ENCODE peak calls at places on chromosomes 3 and 15, in ten cellular contexts. O is IMR-90; X is left cardiac atrium; K is activated CD4-positive, alpha-beta T cell treated with anti-CD3 and anti-CD28 coated beads for 24 hours; V is spleen; L is AG04449; G is activated T-cell treated with anti-CD3 and anti-CD28 coated beads for 24 hours; B is stimulated activated CD4-positive, alpha-beta T cell treated with anti-CD3 and anti-CD28 coated beads, Interleukin-1b, Interleukin-23, amount 100 ng/mL, for 4 hours; E is head of caudate nucleus; U is pons. H is an unnamed sample.
A peak's percentile ranks its signal among the peaks of the same experiment; 100 is the strongest.

GRCh38 chr3:9534429-9534828 is 19.2 kb downstream of the LHFPL4 start:
- DNase-seq in O (no peak), X (no peak), K (no peak), V (no peak), L (no peak), G (no peak), B (no peak), E (no peak), U (no peak), H (no peak)

GRCh38 chr3:80350771-80351170 is 583.0 kb upstream of the ROBO1 start:
- DNase-seq in O (no peak), X (no peak), K (no peak), V (no peak), L (no peak), G (no peak), B (no peak), E (no peak), U (no peak), H (no peak)

GRCh38 chr3:122994954-122995353 is 32.6 kb downstream of the SEMA5B start:
- DNase-seq in O (no peak), X (no peak), K (no peak), V (no peak), L (no peak), G (no peak), B (no peak), E (no peak), U (no peak), H (no peak)

GRCh38 chr3:149377408-149378111 is at the start of gene TM4SF1:
- DNase-seq in O (peak; percentile 97), X (peak; percentile 86), K (no peak), V (no peak), L (no peak), G (no peak), B (no peak), E (no peak), U (no peak), H (peak; percentile 51)

GRCh38 chr15:98753726-98754125 is 105.4 kb downstream of the IGF1R start:
- DNase-seq in O (no peak), X (no peak), K (no peak), V (no peak), L (no peak), G (no peak), B (no peak), E (no peak), U (no peak), H (no peak)

GRCh38 chr15:70116317-70116716 is 18.6 kb upstream of the TLE3 start:
- DNase-seq in O (no peak), X (no peak), K (no peak), V (no peak), L (no peak), G (no peak), B (no peak), E (no peak), U (no peak), H (no peak)

GRCh38 chr3:29374255-29374654 is 93.4 kb downstream of the RBMS3 start:
- DNase-seq in O (no peak), X (no peak), K (no peak), V (no peak), L (no peak), G (no peak), B (no peak), E (no peak), U (no peak), H (no peak)

GRCh38 chr3:31227152-31227581 is 305.6 kb upstream of the STT3B start:
- DNase-seq in O (no peak), X (no peak), K (no peak), V (no peak), L (no peak), G (no peak), B (no peak), E (no peak), U (no peak), H (no peak)

H was measured in ovary.